ENCODE peak calls at places on chromosomes 6 and 20, in four cellular contexts. S is prostate gland, J is GM12892, W is SK-N-SH. L is an unnamed sample.

GRCh38 chr6:101544286-101544685 is 150.8 kb downstream of the GRIK2 start:
- DNase-seq in S (no peak), J (no peak), W (no peak), L (no peak)

GRCh38 chr20:57818418-57818817 is 108.6 kb upstream of the PMEPA1 start:
- DNase-seq in S (no peak), J (no peak), W (peak), L (no peak)

GRCh38 chr6:35209081-35209480 is 4.7 kb upstream of the SCUBE3 start:
- DNase-seq in S (no peak), J (no peak), W (no peak), L (no peak)

GRCh38 chr6:15786846-15787245 is 124.0 kb upstream of the DTNBP1 start:
- DNase-seq in S (no peak), J (no peak), W (no peak), L (no peak)

GRCh38 chr6:116990679-116991078 is 113.6 kb downstream of the RFX6 start:
- DNase-seq in S (no peak), J (no peak), W (no peak), L (no peak)

GRCh38 chr6:195861-196360 is 96.4 kb upstream of the DUSP22 start:
- DNase-seq in S (no peak), J (no peak), W (no peak), L (no peak)

GRCh38 chr6:35492664-35493284 is 4.1 kb downstream of the TEAD3 start:
- DNase-seq in S (no peak), J (no peak), W (peak), L (no peak)

GRCh38 chr20:32352101-32352720 is 5.9 kb upstream of the ASXL1 start:
- DNase-seq in S (no peak), J (no peak), W (no peak), L (peak)

GRCh38 chr6:113645986-113646385 is 211.2 kb upstream of the MARCKS start:
- DNase-seq in S (no peak), J (no peak), W (no peak), L (no peak)

GRCh38 chr6:36595168-36595818 is 1.1 kb downstream of the SRSF3 start:
- DNase-seq in S (peak), J (no peak), W (peak), L (no peak)

GRCh38 chr20:38670786-38671185 is 53.5 kb upstream of the SLC32A1 start:
- DNase-seq in S (no peak), J (no peak), W (no peak), L (no peak)

GRCh38 chr20:43241057-43241702 is 51.5 kb upstream of the PTPRT start:
- DNase-seq in S (no peak), J (no peak), W (no peak), L (no peak)

GRCh38 chr6:88302769-88303230 is 136.7 kb upstream of the CNR1 start:
- DNase-seq in S (no peak), J (no peak), W (no peak), L (no peak)

GRCh38 chr6:38477680-38478260 is 162.0 kb downstream of the BTBD9 start:
- DNase-seq in S (no peak), J (no peak), W (no peak), L (no peak)

GRCh38 chr6:35425284-35425683 is 26.9 kb upstream of the FANCE start:
- DNase-seq in S (no peak), J (no peak), W (no peak), L (no peak)

GRCh38 chr6:34531580-34532201 is 24.4 kb downstream of the SPDEF start:
- DNase-seq in S (no peak), J (no peak), W (no peak), L (no peak)

GRCh38 chr20:22430154-22430745 is 154.1 kb downstream of the FOXA2 start:
- DNase-seq in S (no peak), J (no peak), W (no peak), L (no peak)

GRCh38 chr6:80460396-80460912 is 354.0 kb downstream of the BCKDHB start:
- DNase-seq in S (no peak), J (no peak), W (no peak), L (no peak)

GRCh38 chr6:52271852-52272460 is 12.6 kb downstream of the MCM3 start:
- DNase-seq in S (no peak), J (no peak), W (no peak), L (no peak)

GRCh38 chr6:137208279-137208678 is 10.9 kb downstream of the IFNGR1 start:
- DNase-seq in S (no peak), J (no peak), W (no peak), L (no peak)

GRCh38 chr6:15547379-15547778 is 115.4 kb downstream of the DTNBP1 start:
- DNase-seq in S (no peak), J (no peak), W (peak), L (no peak)

GRCh38 chr6:4805553-4806307 is 29.5 kb downstream of the CDYL start:
- DNase-seq in S (peak), J (no peak), W (peak), L (peak)

GRCh38 chr20:58853466-58853865 is 950 bp downstream of the GNAS start:
- DNase-seq in S (no peak), J (no peak), W (no peak), L (no peak)

GRCh38 chr20:58852559-58853271 is at the start of gene GNAS:
- DNase-seq in S (peak), J (no peak), W (peak), L (peak)

GRCh38 chr20:58851969-58852458 is 502 bp upstream of the GNAS start:
- DNase-seq in S (no peak), J (no peak), W (no peak), L (no peak)

GRCh38 chr20:58851221-58851968 is 693 bp upstream of the GNAS-AS1 start:
- DNase-seq in S (no peak), J (no peak), W (peak), L (no peak)

DNA sequence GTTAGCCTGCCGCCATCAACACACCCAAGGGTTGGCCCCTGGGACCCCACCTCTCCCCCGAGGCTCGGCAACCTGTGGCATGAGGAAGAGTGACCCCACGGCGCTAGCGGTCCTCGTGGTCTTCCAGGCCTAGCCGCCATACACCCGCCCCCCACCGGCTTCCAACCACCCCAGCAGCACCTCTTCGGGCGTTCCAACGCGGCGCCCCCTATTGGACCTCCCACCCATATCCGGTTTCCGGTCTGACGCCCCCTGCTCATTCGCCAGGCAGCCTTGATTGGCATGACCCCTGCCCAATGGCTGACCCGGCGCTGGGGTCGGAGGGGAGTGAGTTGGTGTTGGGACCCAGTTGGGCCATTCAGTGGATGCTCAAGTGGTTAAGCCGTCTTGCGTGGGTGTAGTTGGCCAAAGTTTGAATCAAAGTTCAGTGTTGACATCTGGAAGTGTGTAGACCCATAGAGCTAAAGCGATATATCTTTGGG is at the start of gene GNAS-AS1:
- DNase-seq in S (peak), J (peak), W (peak), L (peak)
- TF ChIP-seq POLR2AphosphoS5 in S (no peak), J (no peak), W (no peak), L (no peak)

GRCh38 chr6:20604159-20604558 is 69.9 kb downstream of the CDKAL1 start:
- DNase-seq in S (no peak), J (no peak), W (no peak), L (no peak)
- TF ChIP-seq POLR2AphosphoS5 in S (no peak), J (no peak), W (no peak), L (no peak)

GRCh38 chr6:148868901-148869300 is 122.1 kb downstream of the UST start:
- DNase-seq in S (no peak), J (no peak), W (no peak), L (no peak)

GRCh38 chr6:148874698-148875293 is 128.0 kb downstream of the UST start:
- DNase-seq in S (no peak), J (no peak), W (no peak), L (no peak)

GRCh38 chr6:148873868-148874267 is 127.0 kb downstream of the UST start:
- DNase-seq in S (no peak), J (no peak), W (no peak), L (no peak)

GRCh38 chr6:148869589-148869988 is 122.8 kb downstream of the UST start:
- DNase-seq in S (no peak), J (no peak), W (no peak), L (no peak)

DNA sequence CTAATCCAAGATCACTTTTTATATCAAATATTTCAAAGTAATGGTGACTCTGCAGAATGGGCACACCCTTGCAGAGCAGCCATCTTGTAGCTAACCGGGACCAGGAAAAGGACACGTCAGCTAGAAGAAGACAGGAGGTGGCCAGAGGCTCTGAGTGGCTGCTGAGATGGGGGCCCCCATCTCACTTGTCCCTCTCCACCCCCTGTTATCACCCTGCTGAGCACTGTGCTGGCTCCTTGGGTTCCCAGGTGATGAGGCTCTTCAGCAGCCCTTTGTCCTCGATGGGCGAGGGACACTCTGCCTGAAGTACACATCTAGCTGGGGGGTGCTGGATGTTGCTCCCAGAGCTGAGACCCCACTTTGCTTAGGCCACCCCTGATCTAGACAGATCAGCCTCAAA is 126.3 kb downstream of the UST start:
- DNase-seq in S (no peak), J (no peak), W (no peak), L (no peak)
- TF ChIP-seq POLR2AphosphoS5 in S (no peak), J (no peak), W (no peak), L (no peak)

DNA sequence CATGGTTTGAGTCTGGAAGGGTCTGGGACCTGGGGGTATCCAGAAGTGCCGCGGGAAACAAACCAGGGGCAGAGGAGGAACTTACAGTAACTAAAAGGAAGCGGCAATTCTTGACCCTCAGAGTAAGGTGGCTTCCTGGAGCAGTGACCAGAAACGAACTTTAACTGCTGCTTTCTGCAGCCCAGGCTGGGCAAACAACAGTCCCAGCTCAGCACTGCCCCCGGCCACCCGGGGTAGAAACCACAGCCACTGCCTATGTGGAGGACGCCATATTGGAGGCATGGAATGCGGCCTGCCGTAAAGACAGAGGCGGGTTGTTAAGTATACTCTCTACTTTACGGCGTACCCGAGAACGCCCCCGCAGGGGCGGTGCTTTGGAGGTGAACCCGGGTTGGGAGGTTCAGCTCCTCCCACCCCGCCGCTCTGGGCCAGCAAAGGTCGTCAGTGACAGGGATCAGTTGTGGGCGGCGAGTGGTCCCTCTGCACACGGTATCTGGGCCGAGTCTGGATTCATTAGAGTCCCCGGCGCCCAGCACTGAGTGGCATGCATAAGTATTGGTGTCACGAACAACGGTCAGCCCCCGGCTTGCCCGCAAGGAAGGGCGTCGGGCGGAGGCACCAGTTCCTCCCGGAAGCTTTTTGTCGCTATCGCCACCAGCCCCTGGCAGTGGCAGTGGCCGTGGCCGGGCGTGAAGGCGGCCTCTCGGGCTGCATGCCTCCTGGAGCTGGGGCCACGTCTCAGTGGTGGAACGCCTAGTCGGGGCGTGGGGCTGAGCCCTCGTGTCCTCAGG is at the start of gene PDSS2:
- DNase-seq in S (peak), J (peak), W (peak), L (peak)
- TF ChIP-seq POLR2AphosphoS5 in S (peak), J (peak), W (peak), L (peak)

GRCh38 chr6:134175532-134176282 is 123.3 kb upstream of the SLC2A12 start:
- DNase-seq in S (peak), J (peak), W (peak), L (peak)
- TF ChIP-seq POLR2AphosphoS5 in S (peak), J (no peak), W (no peak), L (peak)

GRCh38 chr6:1482381-1483166 is 93.2 kb downstream of the FOXF2 start:
- DNase-seq in S (no peak), J (no peak), W (no peak), L (no peak)
- TF ChIP-seq POLR2AphosphoS5 in S (no peak), J (no peak), W (no peak), L (no peak)

GRCh38 chr20:63553251-63553932 is 567 bp upstream of the FNDC11 start:
- DNase-seq in S (peak), J (peak), W (peak), L (peak)

GRCh38 chr20:63554361-63555278 is 661 bp downstream of the FNDC11 start:
- DNase-seq in S (no peak), J (no peak), W (no peak), L (no peak)

GRCh38 chr20:63553933-63554290 is at the start of gene FNDC11:
- DNase-seq in S (no peak), J (no peak), W (peak), L (peak)

GRCh38 chr20:63551068-63551467 is 2.9 kb upstream of the FNDC11 start:
- DNase-seq in S (no peak), J (no peak), W (no peak), L (no peak)

DNA sequence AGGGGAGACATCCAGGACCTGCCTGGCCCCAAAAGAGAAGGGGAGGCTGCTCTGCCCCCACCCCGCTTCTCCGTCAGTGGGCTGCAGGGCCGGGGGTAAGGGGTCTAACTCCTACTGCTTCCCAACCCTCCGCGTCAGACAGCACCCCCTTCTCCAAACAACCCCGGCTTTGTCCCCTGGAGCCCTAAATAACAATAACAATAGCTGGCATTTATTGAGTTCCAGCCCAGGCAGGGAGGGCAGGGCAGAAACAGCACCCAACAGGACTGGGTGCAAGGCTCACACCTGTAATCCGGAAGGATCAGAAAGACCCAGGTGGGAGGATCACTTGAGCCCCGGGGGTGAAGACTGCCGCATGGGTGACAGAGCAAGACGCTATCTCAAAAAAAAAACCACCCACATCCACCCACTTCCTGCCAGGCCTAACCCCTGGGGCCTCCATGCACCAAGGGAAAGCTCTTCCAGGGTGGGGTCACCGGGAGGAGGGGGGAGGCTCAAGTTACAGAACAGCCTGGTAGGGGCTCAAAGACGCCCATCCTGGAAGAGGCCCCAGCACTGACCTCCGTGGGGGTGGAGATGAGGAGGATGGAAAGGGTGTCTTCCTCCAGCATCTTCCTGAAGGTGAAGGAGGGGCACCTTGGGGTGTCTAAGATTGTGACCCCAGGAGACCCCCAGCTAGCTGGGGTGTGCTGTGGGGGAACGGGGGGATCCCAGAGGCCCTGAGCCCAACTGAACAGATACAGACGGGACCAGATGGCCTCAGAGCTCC is 1.3 kb upstream of the FNDC11 start:
- DNase-seq in S (no peak), J (no peak), W (no peak), L (no peak)
- TF ChIP-seq POLR2AphosphoS5 in S (no peak), J (no peak), W (no peak), L (no peak)

DNA sequence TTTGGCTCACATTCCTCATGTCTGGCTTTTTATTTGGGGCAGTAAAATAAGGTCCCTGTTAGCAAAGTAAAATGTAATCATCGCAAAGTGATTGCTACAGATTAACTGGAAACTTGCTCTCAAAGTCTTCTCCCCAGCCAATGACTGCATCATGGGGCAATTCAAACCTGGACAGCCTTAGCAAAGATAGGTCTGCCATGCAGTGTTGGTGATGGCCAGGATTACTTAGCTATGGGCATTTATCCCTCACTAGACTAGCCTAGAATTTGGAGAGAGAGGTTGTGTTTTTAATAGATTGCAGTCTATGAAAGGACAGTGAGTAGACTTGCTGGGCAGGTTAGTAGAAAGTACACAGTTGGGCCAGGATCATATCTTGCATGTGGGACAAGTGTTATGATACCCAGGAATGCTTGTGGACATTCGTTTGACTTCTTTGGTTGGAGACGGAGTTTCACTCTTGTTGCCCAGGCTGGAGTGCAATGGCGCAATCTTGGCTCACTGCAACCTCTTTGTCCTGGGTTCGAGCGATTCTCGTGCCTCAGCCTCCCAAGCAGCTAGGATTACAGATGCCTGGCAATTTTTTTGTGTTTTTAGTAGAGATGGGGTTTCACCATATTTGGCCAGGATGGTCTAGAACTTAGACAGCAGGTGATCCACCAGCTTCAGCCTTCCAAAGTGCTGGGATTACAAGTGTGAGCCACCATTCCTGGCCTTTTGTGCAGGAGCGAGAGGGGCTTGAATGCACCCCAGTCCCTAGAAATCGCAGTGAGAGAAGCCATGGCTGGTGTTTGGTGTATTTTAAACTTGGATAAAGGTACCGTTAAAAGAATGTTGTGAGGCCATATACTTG is 3.4 kb downstream of the RPS12 start:
- DNase-seq in S (no peak), J (no peak), W (no peak), L (no peak)
- TF ChIP-seq POLR2AphosphoS5 in S (no peak), J (peak), W (peak), L (no peak)

L was measured in transverse colon.